ENCODE peak calls at places on chromosome X, in eight cellular contexts. B, Z, M, O, I, X, J and V are unnamed samples.
A peak's percentile ranks its signal among the peaks of the same experiment; 100 is the strongest.

GRCh38 chrX:38862100-38862499 is 60.8 kb downstream of the MID1IP1 start:
- DNase-seq in J (no peak), Z (no peak), B (no peak), O (no peak), M (no peak), I (no peak), X (no peak), V (no peak)

GRCh38 chrX:41026326-41027136 is 58.7 kb upstream of the USP9X start:
- DNase-seq in X (no peak), B (no peak), M (no peak), I (no peak), O (no peak), J (no peak), Z (no peak), V (no peak)

GRCh38 chrX:56268888-56269287 is 36.7 kb downstream of the KLF8 start:
- DNase-seq in M (no peak), X (no peak), J (no peak), I (no peak), B (no peak), O (no peak), Z (no peak), V (no peak)

GRCh38 chrX:119655125-119655524 is 37.8 kb downstream of the SEPTIN6 start:
- DNase-seq in J (no peak), B (peak; percentile 58), M (no peak), O (no peak), Z (no peak), X (no peak), I (no peak), V (no peak)

GRCh38 chrX:70479970-70480659 is 35.5 kb downstream of the DLG3 start:
- DNase-seq in B (no peak), M (peak; percentile 43), X (no peak), O (no peak), I (no peak), Z (no peak), J (no peak), V (peak; percentile 60)

GRCh38 chrX:100587846-100588245 is 3.1 kb downstream of the TNMD start:
- DNase-seq in O (no peak), B (no peak), J (no peak), M (no peak), I (no peak), Z (no peak), X (no peak), V (peak; percentile 15)

GRCh38 chrX:24023972-24024664 is 2.9 kb downstream of the KLHL15 start:
- DNase-seq in J (no peak), X (no peak), B (no peak), M (no peak), I (no peak), O (no peak), Z (no peak), V (no peak)

GRCh38 chrX:47145408-47146120 is 543 bp downstream of the RBM10 start:
- DNase-seq in I (peak; percentile 25), M (no peak), Z (no peak), B (peak; percentile 31), J (no peak), O (no peak), X (no peak), V (no peak)

GRCh38 chrX:24229967-24230366 is 80.4 kb downstream of the ZFX start:
- DNase-seq in B (no peak), I (no peak), M (no peak), X (no peak), O (no peak), J (no peak), Z (no peak), V (no peak)

GRCh38 chrX:87167841-87168240 is 349.8 kb upstream of the KLHL4 start:
- DNase-seq in M (no peak), O (no peak), B (no peak), Z (no peak), J (no peak), X (no peak), I (no peak), V (no peak)

GRCh38 chrX:77502951-77503525 is 55.8 kb downstream of the FGF16 start:
- DNase-seq in I (no peak), J (no peak), Z (no peak), M (no peak), O (no peak), B (no peak), X (no peak), V (no peak)

GRCh38 chrX:15973299-15973698 is 118.7 kb upstream of the AP1S2 start:
- DNase-seq in B (no peak), J (no peak), M (no peak), O (no peak), I (peak; percentile 3), X (no peak), Z (no peak), V (peak; percentile 12)

GRCh38 chrX:9148626-9149385 is 114.9 kb upstream of the FAM9B start:
- DNase-seq in X (no peak), O (no peak), Z (no peak), B (peak; percentile 26), J (no peak), M (no peak), I (no peak), V (no peak)

GRCh38 chrX:103197721-103198306 is 17.1 kb upstream of the BEX4 start:
- DNase-seq in O (no peak), Z (no peak), X (no peak), M (no peak), I (no peak), B (no peak), J (no peak), V (no peak)

GRCh38 chrX:64097891-64098290 is 107.6 kb downstream of the AMER1 start:
- DNase-seq in M (no peak), B (no peak), I (no peak), O (no peak), X (no peak), J (no peak), Z (no peak), V (no peak)

GRCh38 chrX:44693255-44693654 is 150.6 kb upstream of the DUSP21 start:
- DNase-seq in M (no peak), B (no peak), O (no peak), I (no peak), X (no peak), Z (no peak), J (no peak), V (no peak)

GRCh38 chrX:116872931-116873330 is 410.2 kb upstream of the CT83 start:
- DNase-seq in O (no peak), J (no peak), Z (no peak), B (no peak), M (no peak), I (no peak), X (no peak), V (no peak)

GRCh38 chrX:147498796-147499195 is 412.9 kb upstream of the FMR1 start:
- DNase-seq in X (no peak), J (no peak), I (no peak), B (no peak), O (no peak), Z (no peak), M (no peak), V (no peak)

GRCh38 chrX:97306771-97307470 is 423.2 kb downstream of the RPA4 start:
- DNase-seq in I (no peak), O (no peak), M (no peak), J (no peak), X (no peak), Z (no peak), B (no peak), V (no peak)

GRCh38 chrX:31099536-31100090 is 27.8 kb upstream of the FTHL17 start:
- DNase-seq in M (no peak), Z (no peak), X (no peak), O (no peak), B (no peak), I (no peak), J (no peak), V (no peak)

GRCh38 chrX:136953867-136954787 is 73.6 kb upstream of the RBMX start:
- DNase-seq in J (no peak), X (no peak), M (peak; percentile 70), Z (no peak), I (peak; percentile 15), B (peak; percentile 75), O (peak; percentile 17), V (peak; percentile 69)

GRCh38 chrX:47232803-47233332 is at the start of gene USP11:
- DNase-seq in B (peak; percentile 69), X (no peak), M (peak; percentile 38), O (no peak), I (peak; percentile 38), J (peak; percentile 75), Z (peak; percentile 92), V (peak; percentile 50)

GRCh38 chrX:136028383-136028984 is 43.2 kb downstream of the SLC9A6 start:
- DNase-seq in X (no peak), Z (no peak), O (no peak), I (peak; percentile 28), J (no peak), B (no peak), M (no peak), V (no peak)

GRCh38 chrX:65910899-65911298 is 129.0 kb downstream of the VSIG4 start:
- DNase-seq in Z (no peak), I (no peak), M (no peak), O (no peak), B (no peak), J (no peak), X (no peak), V (no peak)

GRCh38 chrX:443676-444210 is 57.0 kb upstream of the PPP2R3B start:
- DNase-seq in B (no peak), Z (no peak), M (no peak), O (no peak), I (no peak), X (no peak), J (no peak), V (no peak)
- TF ChIP-seq EP300 in B (no peak), Z (no peak), M (no peak), O (no peak), I (no peak), X (no peak), J (no peak), V (no peak)

GRCh38 chrX:132809581-132809980 is 148.8 kb downstream of the HS6ST2 start:
- DNase-seq in J (no peak), X (no peak), B (no peak), I (no peak), O (no peak), Z (no peak), M (no peak), V (no peak)
- H3K4me3 ChIP-seq in J (no peak overlapping the region), X (no peak overlapping the region), B (no peak overlapping the region), I (no peak overlapping the region), O (no peak overlapping the region), Z (no peak overlapping the region), M (no peak overlapping the region), V (no peak overlapping the region)

DNA sequence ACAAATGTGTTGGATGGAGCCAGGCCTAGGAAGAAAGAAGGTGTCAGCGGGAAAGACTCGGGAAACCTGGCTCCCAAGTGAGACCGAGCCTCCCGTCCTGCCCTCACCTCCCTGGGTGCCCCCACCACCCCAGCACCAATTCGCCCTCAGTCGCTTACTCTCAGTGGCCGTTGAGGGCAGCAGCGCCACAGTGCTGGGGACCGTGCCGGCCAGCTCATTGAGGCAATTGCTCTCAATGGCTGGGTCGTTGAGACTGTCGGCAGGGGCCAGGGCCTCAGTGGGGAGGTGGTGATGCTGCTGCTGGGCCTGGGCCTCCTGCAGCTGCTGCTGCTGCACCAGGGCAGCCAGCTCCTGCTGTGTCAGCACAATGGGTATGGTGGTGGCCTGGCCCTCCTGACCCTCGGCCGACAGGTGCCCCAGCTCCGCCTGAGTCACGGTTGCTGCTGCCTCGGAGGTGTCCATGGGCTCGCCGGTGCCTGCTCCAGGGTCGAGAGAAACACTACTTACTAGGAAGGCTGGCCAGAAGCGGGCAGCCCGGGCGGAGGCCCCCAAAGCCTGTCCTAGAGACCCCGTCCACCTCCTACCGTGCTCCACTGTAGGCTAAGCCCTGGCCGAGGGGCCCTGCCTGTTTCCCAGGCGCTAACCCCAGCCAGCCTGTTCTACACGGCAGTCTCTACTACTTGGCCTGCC is 7.4 kb upstream of the RENBP start:
- DNase-seq in X (no peak), J (no peak), Z (no peak), M (no peak), I (no peak), O (no peak), B (no peak), V (no peak)
- H3K4me1 ChIP-seq in X (peaks cover 58% of the 10 kb centered on the region), J (peaks cover 8% of the 10 kb centered on the region), Z (peaks cover 10% of the 10 kb centered on the region), M (no peaks in the 10 kb centered on the region), I (peaks cover 7% of the 10 kb centered on the region), O (peaks cover 6% of the 10 kb centered on the region), B (peaks cover 4% of the 10 kb centered on the region), V (no peaks in the 10 kb centered on the region)

GRCh38 chrX:34863906-34864305 is 78.7 kb upstream of the FAM47B start:
- DNase-seq in O (no peak), Z (no peak), M (no peak), J (no peak), I (no peak), B (no peak), X (no peak), V (no peak)
- TF ChIP-seq EP300 in O (no peak), Z (no peak), M (no peak), J (no peak), I (no peak), B (no peak), X (no peak), V (no peak)